ENCODE peak calls at places on chromosomes 7 and 10, in ten cellular contexts. K is left ventricle myocardium inferior, Y is neural progenitor cell, U is left lung, P is mammary epithelial cell, S is GM23248, C is spleen, H is small intestine, M is esophagus squamous epithelium, B is ascending aorta. Q is an unnamed sample.

GRCh38 chr7:133575726-133576125 is 322.8 kb downstream of the EXOC4 start:
- DNase-seq in K (no peak), Y (no peak), U (no peak), P (no peak), S (peak; percentile 21), C (no peak), H (no peak), M (no peak), B (no peak), Q (no peak)

GRCh38 chr10:80104066-80104926 is 25.8 kb downstream of the TMEM254 start:
- DNase-seq in K (no peak), Y (no peak), U (no peak), P (peak; percentile 56), S (peak; percentile 94), C (no peak), H (peak; percentile 12), M (no peak), B (no peak), Q (no peak)

GRCh38 chr10:95243318-95243617 is 47.5 kb downstream of the PDLIM1 start:
- DNase-seq in K (no peak), Y (no peak), U (no peak), P (no peak), S (no peak), C (peak; percentile 10), H (no peak), M (no peak), B (no peak), Q (no peak)

GRCh38 chr10:129079705-129080104 is 387.3 kb upstream of the MGMT start:
- DNase-seq in K (peak; percentile 73), Y (peak; percentile 61), U (no peak), P (no peak), S (no peak), C (no peak), H (no peak), M (no peak), B (no peak), Q (no peak)

GRCh38 chr7:91046322-91047088 is 217.7 kb upstream of the FZD1 start:
- DNase-seq in K (no peak), Y (no peak), U (no peak), P (no peak), S (peak; percentile 51), C (no peak), H (no peak), M (no peak), B (no peak), Q (no peak)

GRCh38 chr7:3558410-3558809 is 257.4 kb downstream of the SDK1 start:
- DNase-seq in K (no peak), Y (no peak), U (no peak), P (no peak), S (no peak), C (no peak), H (no peak), M (no peak), B (no peak), Q (no peak)

GRCh38 chr7:28315565-28316420 is 96.5 kb upstream of the CREB5 start:
- DNase-seq in K (no peak), Y (no peak), U (no peak), P (peak; percentile 74), S (peak; percentile 54), C (no peak), H (no peak), M (no peak), B (no peak), Q (no peak)

GRCh38 chr7:14375998-14376397 is 386.5 kb upstream of the ETV1 start:
- DNase-seq in K (no peak), Y (no peak), U (no peak), P (no peak), S (no peak), C (no peak), H (no peak), M (no peak), B (no peak), Q (no peak)

GRCh38 chr7:45686441-45687184 is 112.4 kb downstream of the ADCY1 start:
- DNase-seq in K (no peak), Y (no peak), U (no peak), P (no peak), S (no peak), C (peak; percentile 58), H (no peak), M (no peak), B (no peak), Q (no peak)

GRCh38 chr7:101857358-101857794 is 40.0 kb downstream of the CUX1 start:
- DNase-seq in K (no peak), Y (no peak), U (no peak), P (no peak), S (no peak), C (no peak), H (no peak), M (no peak), B (no peak), Q (no peak)

GRCh38 chr10:561721-562120 is 127.7 kb downstream of the DIP2C start:
- DNase-seq in K (no peak), Y (no peak), U (no peak), P (no peak), S (no peak), C (no peak), H (no peak), M (no peak), B (no peak), Q (no peak)

GRCh38 chr10:91974960-91975359 is 51.4 kb downstream of the BTAF1 start:
- DNase-seq in K (no peak), Y (no peak), U (no peak), P (peak; percentile 44), S (peak; percentile 90), C (no peak), H (no peak), M (no peak), B (no peak), Q (no peak)

GRCh38 chr10:63542835-63543575 is 21.8 kb downstream of the REEP3 start:
- DNase-seq in K (no peak), Y (no peak), U (no peak), P (peak; percentile 46), S (peak; percentile 63), C (no peak), H (peak; percentile 68), M (no peak), B (no peak), Q (no peak)

GRCh38 chr10:78744521-78745090 is 324.2 kb upstream of the ZMIZ1 start:
- DNase-seq in K (peak; percentile 41), Y (no peak), U (no peak), P (no peak), S (no peak), C (no peak), H (no peak), M (no peak), B (no peak), Q (no peak)

GRCh38 chr10:130802301-130802700 is 509.2 kb downstream of the TCERG1L start:
- DNase-seq in K (no peak), Y (no peak), U (no peak), P (no peak), S (no peak), C (no peak), H (no peak), M (no peak), B (no peak), Q (no peak)

GRCh38 chr7:151016505-151016904 is 7.8 kb downstream of the ATG9B start:
- DNase-seq in K (no peak), Y (no peak), U (peak; percentile 58), P (no peak), S (no peak), C (no peak), H (no peak), M (no peak), B (no peak), Q (no peak)

GRCh38 chr7:151015967-151016366 is 8.3 kb downstream of the ATG9B start:
- DNase-seq in K (no peak), Y (no peak), U (peak; percentile 49), P (no peak), S (no peak), C (no peak), H (no peak), M (no peak), B (no peak), Q (no peak)

GRCh38 chr7:151017370-151017952 is 6.8 kb downstream of the ATG9B start:
- DNase-seq in K (no peak), Y (no peak), U (peak; percentile 43), P (no peak), S (no peak), C (no peak), H (no peak), M (no peak), B (no peak), Q (no peak)

GRCh38 chr7:151017953-151018420 is 6.3 kb downstream of the ATG9B start:
- DNase-seq in K (peak; percentile 67), Y (peak; percentile 90), U (peak; percentile 93), P (peak; percentile 25), S (peak; percentile 73), C (peak; percentile 94), H (peak; percentile 34), M (no peak), B (no peak), Q (peak; percentile 79)

GRCh38 chr7:151016942-151017341 is 7.4 kb downstream of the ATG9B start:
- DNase-seq in K (no peak), Y (no peak), U (peak; percentile 63), P (no peak), S (no peak), C (no peak), H (no peak), M (no peak), B (no peak), Q (no peak)
- H3K27me3 ChIP-seq in K (peaks cover 75% of the 10 kb centered on the region), Y (peaks cover 54% of the 10 kb centered on the region), U (peaks cover 98% of the 10 kb centered on the region), P (peaks cover 9% of the 10 kb centered on the region), S (peaks cover 19% of the 10 kb centered on the region), C (peaks cover 54% of the 10 kb centered on the region), H (peaks cover 10% of the 10 kb centered on the region), M (peaks cover 94% of the 10 kb centered on the region), B (peaks cover 20% of the 10 kb centered on the region), Q (peaks cover 44% of the 10 kb centered on the region)

GRCh38 chr7:156986378-156986777 is 24.1 kb downstream of the MNX1 start:
- DNase-seq in K (no peak), Y (no peak), U (no peak), P (no peak), S (no peak), C (no peak), H (peak; percentile 43), M (no peak), B (no peak), Q (no peak)
- H3K27ac ChIP-seq in K (no peak overlapping the region), Y (no peak overlapping the region), U (no peak overlapping the region), P (no peak overlapping the region), S (no peak overlapping the region), C (no peak overlapping the region), H (no peak overlapping the region), M (no peak overlapping the region), B (no peak overlapping the region), Q (no peak overlapping the region)

GRCh38 chr7:29596593-29597178 is 33.1 kb downstream of the PRR15 start:
- DNase-seq in K (no peak), Y (no peak), U (no peak), P (no peak), S (peak; percentile 60), C (no peak), H (peak; percentile 60), M (no peak), B (no peak), Q (no peak)
- H3K9me3 ChIP-seq in K (no peaks in the 10 kb centered on the region), Y (no peaks in the 10 kb centered on the region), U (no peaks in the 10 kb centered on the region), P (no peaks in the 10 kb centered on the region), S (no peaks in the 10 kb centered on the region), C (no peaks in the 10 kb centered on the region), H (no peaks in the 10 kb centered on the region), M (no peaks in the 10 kb centered on the region), B (no peaks in the 10 kb centered on the region), Q (no peaks in the 10 kb centered on the region)

DNA sequence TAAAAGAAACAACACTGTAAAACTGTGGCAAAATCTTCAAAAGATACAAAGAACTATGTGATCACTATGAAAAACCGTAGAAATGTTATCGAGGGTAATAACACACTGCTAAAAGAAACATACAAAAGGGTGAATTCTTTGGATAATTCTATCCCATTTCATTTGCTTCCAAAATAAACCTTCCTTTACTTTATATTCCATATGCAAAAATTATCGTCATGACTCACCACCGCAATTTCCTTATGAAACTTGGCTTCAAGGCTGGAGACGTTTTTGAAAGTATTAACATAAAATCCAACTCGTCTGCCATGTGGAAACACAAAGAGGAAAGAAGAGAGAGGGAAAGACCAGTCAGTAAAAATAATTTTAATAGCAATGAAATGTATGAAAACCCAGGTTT is 165.2 kb downstream of the AMPH start:
- DNase-seq in K (no peak), Y (no peak), U (no peak), P (no peak), S (peak; percentile 4), C (no peak), H (no peak), M (no peak), B (no peak), Q (no peak)
- H3K27me3 ChIP-seq in K (no peaks in the 10 kb centered on the region), Y (no peaks in the 10 kb centered on the region), U (no peaks in the 10 kb centered on the region), P (no peaks in the 10 kb centered on the region), S (no peaks in the 10 kb centered on the region), C (no peaks in the 10 kb centered on the region), H (no peaks in the 10 kb centered on the region), M (no peaks in the 10 kb centered on the region), B (no peaks in the 10 kb centered on the region), Q (no peaks in the 10 kb centered on the region)

Q was measured in lower lobe of right lung.